ENCODE peak calls at places on chromosomes 3 and 15, in four cellular contexts. I is IMR-90, K is HepG2, R is HEK293T. F is an unnamed sample.

GRCh38 chr3:172648736-172649135 is 62.1 kb downstream of the NCEH1 start:
- DNase-seq in I (peak), K (no peak), R (no peak), F (no peak)

GRCh38 chr15:59410448-59410896 is 27.5 kb upstream of the FAM81A start:
- DNase-seq in I (no peak), K (peak), R (no peak), F (peak)

GRCh38 chr3:64533565-64534317 is 154.1 kb downstream of the ADAMTS9 start:
- DNase-seq in I (peak), K (peak), R (peak), F (peak)

GRCh38 chr3:11185564-11186317 is 31.4 kb downstream of the HRH1 start:
- DNase-seq in I (peak), K (no peak), R (no peak), F (no peak)

GRCh38 chr3:192848371-192849233 is 69.1 kb downstream of the MB21D2 start:
- DNase-seq in I (peak), K (no peak), R (no peak), F (peak)

GRCh38 chr3:38297947-38298711 is 16.0 kb downstream of the SLC22A14 start:
- DNase-seq in I (peak), K (no peak), R (peak), F (peak)

GRCh38 chr3:46393554-46394434 is 13.1 kb downstream of the CCR5AS start:
- DNase-seq in I (peak), K (no peak), R (no peak), F (no peak)

GRCh38 chr3:142318331-142318730 is 92.9 kb upstream of the GK5 start:
- DNase-seq in I (peak), K (no peak), R (no peak), F (no peak)

GRCh38 chr15:91318976-91319714 is 219.1 kb downstream of the SV2B start:
- DNase-seq in I (no peak), K (no peak), R (no peak), F (no peak)

GRCh38 chr3:169556349-169556870 is 107.1 kb downstream of the MECOM start:
- DNase-seq in I (no peak), K (no peak), R (no peak), F (no peak)

GRCh38 chr3:99761415-99761981 is 56.2 kb upstream of the CMSS1 start:
- DNase-seq in I (no peak), K (no peak), R (no peak), F (no peak)

GRCh38 chr15:66619152-66619903 is 53.5 kb upstream of the LCTL start:
- DNase-seq in I (peak), K (peak), R (peak), F (no peak)

GRCh38 chr15:36334059-36334458 is 245.4 kb upstream of the CDIN1 start:
- DNase-seq in I (peak), K (no peak), R (peak), F (no peak)

GRCh38 chr3:148643389-148643840 is 54.3 kb upstream of the AGTR1 start:
- DNase-seq in I (peak), K (no peak), R (no peak), F (no peak)

GRCh38 chr3:71930056-71930991 is 145.4 kb upstream of the PROK2 start:
- DNase-seq in I (peak), K (peak), R (peak), F (no peak)

GRCh38 chr3:185272051-185272450 is 18.2 kb upstream of the EHHADH start:
- DNase-seq in I (peak), K (no peak), R (no peak), F (no peak)

GRCh38 chr3:137041251-137041650 is 83.5 kb downstream of the IL20RB start:
- DNase-seq in I (no peak), K (no peak), R (no peak), F (no peak)

GRCh38 chr15:29139540-29140459 is 129.8 kb downstream of the NSMCE3 start:
- DNase-seq in I (peak), K (no peak), R (peak), F (no peak)

GRCh38 chr3:119457260-119457659 is 6.2 kb downstream of the TMEM39A start:
- DNase-seq in I (no peak), K (no peak), R (no peak), F (no peak)

GRCh38 chr3:129439381-129439816 is 349 bp downstream of the MBD4 start:
- DNase-seq in I (no peak), K (no peak), R (no peak), F (no peak)

GRCh38 chr3:105715372-105715771 is 153.4 kb downstream of the CBLB start:
- DNase-seq in I (peak), K (no peak), R (no peak), F (no peak)

GRCh38 chr3:187571701-187572100 is 98.5 kb downstream of the SST start:
- DNase-seq in I (no peak), K (no peak), R (no peak), F (no peak)
- TF ChIP-seq BHLHE40 in I (no peak), K (no peak), R (no peak), F (no peak)

GRCh38 chr3:188782725-188783124 is 389.0 kb upstream of the TPRG1 start:
- DNase-seq in I (no peak), K (no peak), R (no peak), F (no peak)

GRCh38 chr3:188780188-188781147 is 391.3 kb upstream of the TPRG1 start:
- DNase-seq in I (no peak), K (peak), R (no peak), F (no peak)

GRCh38 chr3:188776447-188776846 is 395.3 kb upstream of the TPRG1 start:
- DNase-seq in I (peak), K (no peak), R (no peak), F (no peak)

GRCh38 chr3:188775412-188775811 is 396.4 kb upstream of the TPRG1 start:
- DNase-seq in I (no peak), K (no peak), R (no peak), F (no peak)

DNA sequence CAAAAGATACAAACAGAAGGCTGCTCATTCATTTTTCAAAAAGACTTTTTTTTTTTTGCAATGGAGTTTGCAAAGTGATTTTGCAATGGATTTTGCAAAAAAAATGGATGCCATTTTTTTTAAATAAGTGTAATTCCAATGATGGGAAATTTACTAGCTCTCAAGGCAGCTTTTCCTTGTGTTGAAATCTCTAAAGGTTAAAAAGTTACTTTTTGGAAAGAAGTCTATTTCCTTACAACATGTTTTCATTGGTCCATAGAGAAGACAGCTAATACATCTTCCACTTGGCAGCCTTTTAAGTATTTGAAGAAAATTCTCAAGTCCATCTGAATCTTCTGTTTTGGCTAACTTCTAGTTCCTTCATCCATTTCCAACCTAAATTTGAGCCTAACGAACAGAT is 392.2 kb upstream of the TPRG1 start:
- DNase-seq in I (peak), K (no peak), R (no peak), F (no peak)
- TF ChIP-seq BHLHE40 in I (no peak), K (no peak), R (no peak), F (no peak)

GRCh38 chr3:37075955-37076354 is 82.6 kb downstream of the MLH1 start:
- DNase-seq in I (no peak), K (no peak), R (no peak), F (no peak)

GRCh38 chr3:37074178-37074577 is 80.9 kb downstream of the MLH1 start:
- DNase-seq in I (peak), K (no peak), R (no peak), F (no peak)

GRCh38 chr3:37071921-37072320 is 78.6 kb downstream of the MLH1 start:
- DNase-seq in I (no peak), K (no peak), R (no peak), F (no peak)

GRCh38 chr3:37068031-37068430 is 74.7 kb downstream of the MLH1 start:
- DNase-seq in I (no peak), K (no peak), R (no peak), F (no peak)

DNA sequence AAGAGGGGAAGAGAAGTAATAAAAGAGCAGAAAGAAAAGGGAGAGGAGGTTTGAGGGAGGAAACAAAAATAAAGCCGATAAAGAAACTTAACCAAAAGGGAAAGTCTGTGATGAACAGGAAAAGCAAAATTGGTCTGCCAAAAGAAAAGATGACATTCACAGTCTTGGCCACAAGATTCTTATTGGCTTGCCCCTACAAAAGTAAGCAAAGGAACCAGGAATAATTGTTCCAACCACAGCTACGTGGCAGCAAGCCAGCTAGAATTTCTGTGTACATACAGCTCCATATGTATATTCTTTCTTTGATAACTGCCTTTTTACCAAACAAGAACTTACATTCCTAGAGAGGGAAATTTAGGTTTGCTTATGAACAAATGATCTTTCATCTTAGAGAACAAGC is 79.6 kb downstream of the MLH1 start:
- DNase-seq in I (peak), K (no peak), R (no peak), F (no peak)
- TF ChIP-seq BHLHE40 in I (no peak), K (no peak), R (no peak), F (no peak)

DNA sequence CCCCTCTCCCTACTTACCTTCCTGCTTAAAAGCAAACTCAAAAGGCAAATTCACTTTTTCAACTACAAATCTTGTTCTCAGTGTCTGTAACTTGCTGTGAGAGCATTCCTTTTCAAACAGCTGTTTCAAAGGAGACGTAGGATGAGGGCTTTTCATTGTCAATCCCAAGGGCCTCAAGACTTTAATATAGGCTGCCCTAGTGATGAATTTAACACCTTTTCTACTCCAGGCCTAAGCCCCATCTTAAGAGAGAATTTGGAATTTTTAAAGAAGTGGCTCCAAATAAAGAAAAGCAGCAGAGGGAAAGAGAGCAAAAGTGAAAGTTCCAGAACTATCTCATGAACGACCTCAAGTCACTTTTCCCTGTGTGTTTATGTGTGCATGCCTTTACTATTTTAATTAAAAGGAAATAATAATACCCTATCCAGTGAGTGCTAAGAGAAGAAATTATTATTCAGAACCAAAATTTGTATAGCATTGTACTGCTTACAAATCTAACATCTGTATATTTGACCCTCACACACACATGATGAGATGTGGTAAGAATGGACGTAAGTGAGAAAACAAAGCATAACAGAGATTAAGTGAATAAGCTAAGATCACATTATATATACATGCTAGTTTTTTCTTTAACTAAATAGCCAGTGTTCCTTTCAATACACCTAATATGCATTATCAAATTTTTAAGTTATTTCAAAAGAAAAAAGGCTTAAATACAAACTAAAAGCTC is 196.4 kb downstream of the VGLL3 start:
- DNase-seq in I (peak), K (no peak), R (no peak), F (no peak)
- TF ChIP-seq BHLHE40 in I (no peak), K (no peak), R (no peak), F (no peak)

GRCh38 chr3:109923431-109923830 is 586.1 kb upstream of the DPPA4 start:
- DNase-seq in I (no peak), K (no peak), R (no peak), F (no peak)

GRCh38 chr3:109922898-109923297 is 585.6 kb upstream of the DPPA4 start:
- DNase-seq in I (no peak), K (no peak), R (no peak), F (no peak)

GRCh38 chr3:109921509-109921908 is 584.2 kb upstream of the DPPA4 start:
- DNase-seq in I (no peak), K (no peak), R (no peak), F (no peak)

GRCh38 chr3:109918740-109919139 is 581.4 kb upstream of the DPPA4 start:
- DNase-seq in I (peak), K (no peak), R (no peak), F (no peak)

GRCh38 chr3:109920749-109921148 is 583.4 kb upstream of the DPPA4 start:
- DNase-seq in I (no peak), K (no peak), R (no peak), F (no peak)
- TF ChIP-seq BHLHE40 in I (no peak), K (no peak), R (no peak), F (no peak)

DNA sequence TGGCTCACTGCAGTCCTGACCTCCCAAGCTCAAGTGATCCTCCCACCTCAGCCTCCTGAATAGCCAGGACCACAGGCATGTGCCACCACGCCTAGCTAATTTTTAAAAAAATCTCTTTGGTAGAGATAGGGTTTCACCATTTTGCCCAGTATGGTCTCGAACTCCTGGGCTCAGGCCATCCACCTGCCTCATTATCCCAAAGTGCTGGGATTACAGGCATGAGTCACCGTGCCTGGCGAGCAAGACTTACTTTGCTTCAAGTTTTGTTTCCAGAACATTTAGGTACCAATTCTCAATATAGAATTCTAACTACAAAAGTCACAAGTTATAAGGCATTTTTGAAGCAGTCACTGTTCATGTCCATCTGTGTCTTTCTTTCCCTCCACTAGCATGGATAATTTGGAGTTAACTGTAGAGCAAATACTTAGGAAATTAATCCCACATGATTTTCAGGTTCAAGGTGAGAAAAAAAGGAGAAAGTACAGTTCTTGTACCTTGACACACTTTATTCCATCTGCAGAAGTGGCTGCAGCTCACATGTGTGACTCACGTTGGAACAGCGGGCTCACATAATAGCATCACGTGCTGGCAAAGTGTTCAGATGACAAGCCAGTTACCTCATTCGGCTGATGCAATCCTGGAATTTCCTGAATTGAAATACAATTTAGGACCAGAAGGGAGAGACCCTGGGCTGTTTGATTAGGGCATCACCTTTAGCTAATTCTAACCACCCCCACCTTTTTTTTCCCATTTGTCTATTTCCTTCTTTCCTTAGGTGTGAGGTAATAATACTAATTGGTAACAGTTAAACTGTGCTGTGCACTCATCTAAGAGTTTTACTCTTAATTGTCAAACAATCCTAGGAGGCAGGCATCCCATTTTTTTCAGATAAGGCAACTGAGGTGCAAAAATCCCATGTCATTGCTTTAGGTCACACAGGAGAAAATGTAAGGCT is 46.9 kb upstream of the NEDD4 start:
- DNase-seq in I (peak), K (peak), R (peak), F (no peak)
- TF ChIP-seq BHLHE40 in I (peak), K (peak), R (no peak), F (no peak)

GRCh38 chr15:63523306-63523990 is 19.1 kb downstream of the USP3 start:
- DNase-seq in I (peak), K (no peak), R (no peak), F (no peak)

GRCh38 chr15:63522143-63522531 is 17.7 kb downstream of the USP3 start:
- DNase-seq in I (no peak), K (no peak), R (no peak), F (no peak)

GRCh38 chr15:63519041-63519440 is 14.6 kb downstream of the USP3 start:
- DNase-seq in I (no peak), K (no peak), R (no peak), F (no peak)

GRCh38 chr15:63519548-63520178 is 15.3 kb downstream of the USP3 start:
- DNase-seq in I (no peak), K (no peak), R (no peak), F (no peak)

DNA sequence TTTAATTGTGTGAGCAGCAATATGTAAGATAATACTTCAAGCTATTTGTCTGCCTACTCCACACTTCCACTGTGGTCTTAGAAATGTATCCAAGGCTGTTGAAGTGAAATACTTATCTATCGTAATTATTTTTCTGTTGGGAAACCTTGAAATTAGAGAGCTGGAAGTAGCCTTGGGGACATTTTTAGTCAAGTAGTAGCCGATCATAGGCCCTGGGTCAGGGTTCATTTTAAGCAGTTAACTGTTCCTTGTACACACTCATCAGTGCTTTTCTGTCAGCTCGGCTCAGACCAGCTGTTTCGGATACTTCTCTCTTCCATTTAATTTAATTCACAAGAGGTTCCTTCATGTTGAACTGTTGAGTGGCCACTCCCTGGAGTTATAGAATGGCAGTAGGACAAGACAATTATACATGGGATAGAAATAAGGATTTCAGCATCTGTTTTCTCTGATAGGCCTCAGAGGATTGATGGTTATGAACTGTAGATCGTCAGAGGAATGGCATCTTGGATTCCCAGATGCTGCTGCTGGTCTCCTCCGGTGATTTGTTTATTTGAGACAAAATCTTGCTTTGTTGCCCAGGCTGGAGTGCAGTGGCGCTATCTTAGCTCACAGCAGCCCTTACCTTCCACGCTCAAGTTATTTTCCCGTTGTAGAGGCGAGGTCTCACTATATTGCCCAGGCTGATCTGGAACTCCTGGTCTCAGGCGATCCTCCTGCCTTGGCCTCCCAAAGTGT is 17.2 kb downstream of the USP3 start:
- DNase-seq in I (peak), K (no peak), R (no peak), F (no peak)
- TF ChIP-seq BHLHE40 in I (no peak), K (no peak), R (no peak), F (no peak)

GRCh38 chr3:25453521-25454410 is 25.7 kb downstream of the RARB start:
- DNase-seq in I (peak), K (no peak), R (no peak), F (no peak)
- TF ChIP-seq BHLHE40 in I (no peak), K (no peak), R (no peak), F (no peak)

GRCh38 chr3:193941486-193941885 is 194.5 kb upstream of the HES1 start:
- DNase-seq in I (no peak), K (no peak), R (no peak), F (no peak)

GRCh38 chr3:193940526-193940925 is 195.4 kb upstream of the HES1 start:
- DNase-seq in I (no peak), K (no peak), R (no peak), F (no peak)

GRCh38 chr3:193942516-193943055 is 193.4 kb upstream of the HES1 start:
- DNase-seq in I (no peak), K (peak), R (no peak), F (no peak)

GRCh38 chr3:193939527-193939926 is 196.4 kb upstream of the HES1 start:
- DNase-seq in I (no peak), K (no peak), R (no peak), F (no peak)

DNA sequence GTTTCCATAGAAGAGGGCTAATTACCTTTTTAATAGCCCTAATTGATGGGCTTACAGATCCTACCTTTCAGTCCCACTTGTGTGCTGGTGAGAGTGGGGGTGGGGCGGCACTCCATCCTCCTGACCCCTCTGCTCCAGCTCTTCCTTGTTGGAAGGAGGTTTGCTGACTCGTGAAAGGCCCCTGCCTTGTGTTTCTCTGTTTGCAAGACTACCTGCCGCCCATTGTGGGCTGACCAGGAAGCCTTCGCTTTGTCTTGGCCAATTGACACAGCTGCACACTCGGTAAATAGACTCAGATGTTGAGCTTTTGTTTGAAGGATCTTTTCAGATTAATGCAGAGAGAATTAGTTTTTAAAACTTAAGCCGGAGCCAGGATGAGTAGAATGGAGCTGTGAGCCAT is 197.3 kb upstream of the HES1 start:
- DNase-seq in I (no peak), K (no peak), R (no peak), F (no peak)
- TF ChIP-seq BHLHE40 in I (no peak), K (no peak), R (no peak), F (no peak)

F was measured in GM12878.